ENCODE peak calls at places on chromosomes 13 and 19, in five cellular contexts. L is amygdala, X is germinal center, O is GM13976, A is stomach. W is an unnamed sample.

GRCh38 chr19:28889941-28890645 is 322.9 kb downstream of the UQCRFS1 start:
- DNase-seq in O (no peak), X (no peak), A (no peak), L (no peak), W (no peak)

GRCh38 chr13:69980799-69981198 is 126.8 kb upstream of the ATXN8OS start:
- DNase-seq in A (no peak), O (no peak), X (no peak), L (no peak), W (no peak)

GRCh38 chr19:17873661-17874422 is 2.1 kb downstream of the SLC5A5 start:
- DNase-seq in O (peak; percentile 89), X (peak; percentile 90), L (no peak), A (peak; percentile 63), W (no peak)

GRCh38 chr19:23118400-23118799 is 1.6 kb downstream of the ZNF730 start:
- DNase-seq in X (no peak), L (no peak), O (no peak), A (no peak), W (no peak)

GRCh38 chr19:30255783-30256509 is 116.2 kb upstream of the ZNF536 start:
- DNase-seq in A (no peak), L (no peak), O (no peak), X (no peak), W (no peak)

GRCh38 chr19:35031072-35031881 is 1.0 kb downstream of the SCN1B start:
- DNase-seq in A (no peak), L (peak; percentile 46), X (no peak), O (no peak), W (no peak)

GRCh38 chr19:2478324-2478755 is 2.4 kb downstream of the GADD45B start:
- DNase-seq in A (peak; percentile 82), O (peak; percentile 34), X (no peak), L (peak; percentile 54), W (no peak)

GRCh38 chr13:20475927-20476691 is 49.5 kb downstream of the CRYL1 start:
- DNase-seq in L (no peak), O (peak; percentile 79), X (peak; percentile 13), A (peak; percentile 77), W (peak; percentile 6)

GRCh38 chr13:106176103-106176502 is 359.4 kb downstream of the EFNB2 start:
- DNase-seq in L (no peak), O (no peak), X (no peak), A (no peak), W (no peak)

GRCh38 chr19:10306327-10306726 is 3.3 kb downstream of the ZGLP1 start:
- DNase-seq in O (no peak), A (no peak), X (no peak), L (no peak), W (no peak)

GRCh38 chr13:20064128-20064527 is 96.7 kb downstream of the GJA3 start:
- DNase-seq in L (no peak), X (no peak), A (no peak), O (no peak), W (no peak)

GRCh38 chr19:18000480-18000980 is 7.4 kb upstream of the ARRDC2 start:
- DNase-seq in A (no peak), O (no peak), L (no peak), X (no peak), W (no peak)

GRCh38 chr13:57933606-57934005 is 302.1 kb downstream of the PCDH17 start:
- DNase-seq in A (no peak), L (no peak), X (no peak), O (no peak), W (no peak)

GRCh38 chr19:45507864-45508680 is 793 bp downstream of the VASP start:
- DNase-seq in X (peak; percentile 46), O (no peak), A (peak; percentile 50), L (no peak), W (no peak)

GRCh38 chr19:42197375-42197817 is 20.1 kb downstream of the DEDD2 start:
- DNase-seq in X (no peak), A (no peak), L (no peak), O (no peak), W (no peak)

GRCh38 chr19:23762884-23763711 is 4.4 kb upstream of the ZNF681 start:
- DNase-seq in L (peak; percentile 85), X (peak; percentile 86), A (peak; percentile 90), O (peak; percentile 28), W (peak; percentile 63)

GRCh38 chr19:44729516-44730033 is 18.9 kb upstream of the BCL3 start:
- DNase-seq in A (no peak), O (no peak), X (no peak), L (no peak), W (no peak)

GRCh38 chr13:107373551-107373950 is 805.6 kb upstream of the ARGLU1 start:
- DNase-seq in L (no peak), O (no peak), X (no peak), A (no peak), W (no peak)

GRCh38 chr19:43675269-43675879 is 5.4 kb upstream of the PLAUR start:
- DNase-seq in O (peak; percentile 62), A (peak; percentile 84), L (no peak), X (no peak), W (no peak)

GRCh38 chr19:16541526-16542044 is 652 bp downstream of the CHERP start:
- DNase-seq in L (no peak), A (no peak), X (no peak), O (no peak), W (no peak)

GRCh38 chr13:113968463-113969310 is 5.2 kb downstream of the C13orf46 start:
- DNase-seq in A (no peak), L (no peak), O (no peak), X (no peak), W (no peak)

GRCh38 chr19:48379058-48379457 is 12.3 kb downstream of the KDELR1 start:
- DNase-seq in X (no peak), L (no peak), A (no peak), O (no peak), W (no peak)

GRCh38 chr13:25687622-25688225 is 315.9 kb downstream of the ATP8A2 start:
- DNase-seq in O (no peak), L (no peak), A (no peak), X (no peak), W (no peak)

GRCh38 chr19:16441661-16442071 is 30.1 kb downstream of the EPS15L1 start:
- DNase-seq in O (no peak), A (no peak), X (no peak), L (no peak), W (no peak)

GRCh38 chr13:93775507-93776108 is 549.0 kb downstream of the GPC6 start:
- DNase-seq in L (no peak), A (no peak), O (no peak), X (no peak), W (no peak)

GRCh38 chr13:110949116-110949515 is 34.2 kb upstream of the ANKRD10 start:
- DNase-seq in O (no peak), A (no peak), X (no peak), L (no peak), W (no peak)

W was measured in activated naive CD8-positive, alpha-beta T cell treated with anti-CD3 and anti-CD28 coated beads, Interleukin-2, amount 50 U/mL, for 16 hours.